ENCODE peak calls at places on chromosome 9, in five cellular contexts. Q, P, N, S and D are unnamed samples.
A peak's percentile ranks its signal among the peaks of the same experiment; 100 is the strongest.

GRCh38 chr9:116844621-116845020 is 157.5 kb downstream of the TRIM32 start:
- DNase-seq in Q (no peak), P (no peak), N (no peak), S (no peak), D (no peak)

GRCh38 chr9:82934949-82935348 is 128.0 kb downstream of the RASEF start:
- DNase-seq in Q (no peak), P (peak; percentile 34), N (no peak), S (no peak), D (no peak)

GRCh38 chr9:125437771-125438221 is 176.2 kb downstream of the GAPVD1 start:
- DNase-seq in Q (no peak), P (no peak), N (no peak), S (no peak), D (no peak)

GRCh38 chr9:74577956-74578355 is 80.8 kb downstream of the RORB start:
- DNase-seq in Q (no peak), P (peak; percentile 23), N (no peak), S (peak; percentile 1), D (no peak)

GRCh38 chr9:32854271-32854670 is 70.9 kb downstream of the TMEM215 start:
- DNase-seq in Q (no peak), P (no peak), N (no peak), S (no peak), D (no peak)

GRCh38 chr9:107999890-108000289 is 510.3 kb upstream of the KLF4 start:
- DNase-seq in Q (no peak), P (peak; percentile 64), N (no peak), S (peak; percentile 62), D (no peak)

GRCh38 chr9:86639899-86640379 is 285.7 kb upstream of the TUT7 start:
- DNase-seq in Q (no peak), P (peak; percentile 14), N (no peak), S (no peak), D (no peak)

GRCh38 chr9:115649991-115650472 is 503.6 kb upstream of the PAPPA start:
- DNase-seq in Q (peak; percentile 32), P (peak; percentile 66), N (no peak), S (no peak), D (no peak)

GRCh38 chr9:128845186-128845931 is 15.8 kb upstream of the SPOUT1 start:
- DNase-seq in Q (peak; percentile 56), P (no peak), N (no peak), S (no peak), D (no peak)

GRCh38 chr9:87387351-87388055 is 110.2 kb upstream of the DAPK1 start:
- DNase-seq in Q (no peak), P (peak; percentile 5), N (no peak), S (no peak), D (no peak)

GRCh38 chr9:116096853-116097252 is 56.7 kb upstream of the PAPPA start:
- DNase-seq in Q (no peak), P (no peak), N (no peak), S (no peak), D (no peak)

GRCh38 chr9:124781967-124782660 is 5.2 kb downstream of the OLFML2A start:
- DNase-seq in Q (peak; percentile 12), P (no peak), N (no peak), S (no peak), D (no peak)

GRCh38 chr9:89954229-89954628 is 349.4 kb downstream of the GADD45G start:
- DNase-seq in Q (no peak), P (no peak), N (no peak), S (no peak), D (no peak)

GRCh38 chr9:137499416-137499815 is 40.3 kb upstream of the NSMF start:
- DNase-seq in Q (no peak), P (no peak), N (no peak), S (no peak), D (no peak)

GRCh38 chr9:95771556-95772280 is 103.8 kb upstream of the ERCC6L2 start:
- DNase-seq in Q (no peak), P (peak; percentile 33), N (no peak), S (no peak), D (no peak)
- H3K27me3 ChIP-seq in Q (no peaks in the 10 kb centered on the region), P (peaks cover 49% of the 10 kb centered on the region), N (peaks cover 12% of the 10 kb centered on the region), S (no peaks in the 10 kb centered on the region), D (peaks cover 11% of the 10 kb centered on the region)

GRCh38 chr9:1969160-1969559 is 46.0 kb upstream of the SMARCA2 start:
- DNase-seq in Q (no peak), P (no peak), N (no peak), S (no peak), D (no peak)
- H3K27me3 ChIP-seq in Q (no peaks in the 10 kb centered on the region), P (peaks cover 23% of the 10 kb centered on the region), N (peaks cover 2% of the 10 kb centered on the region), S (peaks cover 18% of the 10 kb centered on the region), D (no peaks in the 10 kb centered on the region)

GRCh38 chr9:136494531-136495215 is 11.8 kb upstream of the SEC16A start:
- DNase-seq in Q (no peak), P (peak; percentile 73), N (no peak), S (no peak), D (no peak)
- H3K27me3 ChIP-seq in Q (no peaks in the 10 kb centered on the region), P (no peaks in the 10 kb centered on the region), N (no peaks in the 10 kb centered on the region), S (no peaks in the 10 kb centered on the region), D (no peaks in the 10 kb centered on the region)

GRCh38 chr9:21969011-21969935 is 24.9 kb downstream of the CDKN2A start:
- DNase-seq in Q (no peak), P (peak; percentile 2), N (no peak), S (no peak), D (peak; percentile 2)
- H3K27me3 ChIP-seq in Q (peaks cover 4% of the 10 kb centered on the region), P (peaks cover 57% of the 10 kb centered on the region), N (no peaks in the 10 kb centered on the region), S (no peaks in the 10 kb centered on the region), D (peaks cover 100% of the 10 kb centered on the region)

GRCh38 chr9:69093471-69094103 is 58.0 kb downstream of the FXN start:
- DNase-seq in Q (no peak), P (no peak), N (no peak), S (no peak), D (no peak)
- H3K27me3 ChIP-seq in Q (no peaks in the 10 kb centered on the region), P (no peaks in the 10 kb centered on the region), N (no peaks in the 10 kb centered on the region), S (no peaks in the 10 kb centered on the region), D (no peaks in the 10 kb centered on the region)

GRCh38 chr9:5846501-5846921 is 13.6 kb upstream of the ERMP1 start:
- DNase-seq in Q (no peak), P (peak; percentile 30), N (no peak), S (no peak), D (no peak)
- H3K27me3 ChIP-seq in Q (no peaks in the 10 kb centered on the region), P (no peaks in the 10 kb centered on the region), N (no peaks in the 10 kb centered on the region), S (no peaks in the 10 kb centered on the region), D (no peaks in the 10 kb centered on the region)

GRCh38 chr9:127506117-127506813 is 55.0 kb downstream of the LRSAM1 start:
- DNase-seq in Q (no peak), P (peak; percentile 45), N (no peak), S (no peak), D (no peak)
- H3K27me3 ChIP-seq in Q (no peaks in the 10 kb centered on the region), P (no peaks in the 10 kb centered on the region), N (no peaks in the 10 kb centered on the region), S (no peaks in the 10 kb centered on the region), D (no peaks in the 10 kb centered on the region)

GRCh38 chr9:134321957-134322741 is 4.1 kb upstream of the RXRA start:
- DNase-seq in Q (no peak), P (no peak), N (no peak), S (no peak), D (no peak)
- H3K27me3 ChIP-seq in Q (no peaks in the 10 kb centered on the region), P (no peaks in the 10 kb centered on the region), N (peaks cover 1% of the 10 kb centered on the region), S (no peaks in the 10 kb centered on the region), D (no peaks in the 10 kb centered on the region)

GRCh38 chr9:21766096-21766495 is 36.3 kb upstream of the MTAP start:
- DNase-seq in Q (no peak), P (no peak), N (no peak), S (no peak), D (no peak)

GRCh38 chr9:21761309-21761901 is 41.0 kb upstream of the MTAP start:
- DNase-seq in Q (no peak), P (peak; percentile 8), N (no peak), S (no peak), D (no peak)

GRCh38 chr9:21762064-21762463 is 40.4 kb upstream of the MTAP start:
- DNase-seq in Q (no peak), P (no peak), N (no peak), S (no peak), D (no peak)

DNA sequence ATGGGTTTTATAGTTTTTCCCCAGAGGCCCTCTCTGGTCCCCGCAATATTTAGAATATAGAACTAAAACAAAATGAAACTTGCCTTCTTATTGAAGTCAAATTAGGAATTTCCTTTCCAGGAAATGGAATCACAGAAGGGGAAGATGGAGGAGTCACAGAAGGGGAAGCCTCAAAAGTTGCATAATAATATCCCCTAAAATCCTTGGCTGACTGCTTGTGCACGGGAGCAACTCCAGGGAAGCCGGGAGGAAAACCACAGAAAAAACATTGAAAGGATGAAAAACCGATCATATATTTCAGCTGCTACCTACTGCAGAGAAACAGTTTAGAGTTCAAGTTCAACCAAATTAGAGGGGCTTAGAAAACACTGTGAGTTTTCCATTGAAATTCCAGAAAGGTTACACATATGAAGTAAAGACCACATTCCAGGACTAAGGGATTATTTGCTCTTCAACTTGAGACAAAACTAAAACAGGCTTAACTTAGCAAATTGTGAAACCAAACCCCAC is 37.6 kb upstream of the MTAP start:
- DNase-seq in Q (no peak), P (peak; percentile 29), N (no peak), S (no peak), D (no peak)
- H3K27me3 ChIP-seq in Q (no peaks in the 10 kb centered on the region), P (no peaks in the 10 kb centered on the region), N (peaks cover 12% of the 10 kb centered on the region), S (no peaks in the 10 kb centered on the region), D (no peaks in the 10 kb centered on the region)